ENCODE peak calls at places on chromosomes 2 and 18, in five cellular contexts. H is colonic mucosa, Q is OCI-LY7, P is aorta, X is right atrium auricular region. F is an unnamed sample.

GRCh38 chr2:166384774-166385173 is 9.0 kb upstream of the SCN9A start:
- DNase-seq in H (no peak), Q (peak; percentile 34), P (no peak), X (no peak), F (no peak)

GRCh38 chr18:27198036-27198435 is 12.9 kb upstream of the CHST9 start:
- DNase-seq in H (no peak), Q (no peak), P (no peak), X (no peak), F (no peak)

GRCh38 chr2:226159875-226160479 is 639.6 kb downstream of the IRS1 start:
- DNase-seq in H (no peak), Q (no peak), P (no peak), X (no peak), F (no peak)

GRCh38 chr2:211407076-211407475 is 850.7 kb downstream of the CPS1 start:
- DNase-seq in H (no peak), Q (no peak), P (no peak), X (no peak), F (no peak)

GRCh38 chr2:112486895-112487294 is 4.9 kb downstream of the TTL start:
- DNase-seq in H (no peak), Q (no peak), P (no peak), X (no peak), F (no peak)

GRCh38 chr2:17262854-17263253 is 255.4 kb downstream of the RAD51AP2 start:
- DNase-seq in H (no peak), Q (no peak), P (no peak), X (no peak), F (no peak)

GRCh38 chr2:17879137-17879912 is 858 bp downstream of the KCNS3 start:
- DNase-seq in H (peak; percentile 92), Q (no peak), P (peak; percentile 78), X (peak; percentile 68), F (peak; percentile 71)

GRCh38 chr2:181234429-181235410 is 222.5 kb upstream of the ITGA4 start:
- DNase-seq in H (no peak), Q (no peak), P (no peak), X (no peak), F (no peak)

GRCh38 chr2:74010087-74010541 is 25.4 kb downstream of the TET3 start:
- DNase-seq in H (no peak), Q (no peak), P (no peak), X (no peak), F (peak; percentile 53)

GRCh38 chr2:36556847-36557246 is 41.1 kb downstream of the FEZ2 start:
- DNase-seq in H (no peak), Q (no peak), P (no peak), X (no peak), F (no peak)

GRCh38 chr2:241226723-241227634 is 38.5 kb downstream of the ANO7 start:
- DNase-seq in H (no peak), Q (no peak), P (peak; percentile 32), X (no peak), F (no peak)

GRCh38 chr2:236685979-236686520 is 116.4 kb downstream of the ACKR3 start:
- DNase-seq in H (no peak), Q (no peak), P (no peak), X (no peak), F (no peak)

GRCh38 chr2:189613650-189614420 is 33.2 kb upstream of the SLC40A1 start:
- DNase-seq in H (no peak), Q (no peak), P (peak; percentile 53), X (no peak), F (no peak)

GRCh38 chr2:119366161-119366648 is 429 bp downstream of the C2orf76 start:
- DNase-seq in H (peak; percentile 51), Q (peak; percentile 45), P (no peak), X (no peak), F (peak; percentile 76)

GRCh38 chr18:24736686-24737085 is 276.2 kb downstream of the HRH4 start:
- DNase-seq in H (no peak), Q (no peak), P (no peak), X (no peak), F (no peak)

GRCh38 chr2:233059547-233059796 is 670 bp upstream of the INPP5D start:
- DNase-seq in H (no peak), Q (peak; percentile 59), P (no peak), X (no peak), F (no peak)

GRCh38 chr2:30400151-30400954 is 46.7 kb upstream of the LCLAT1 start:
- DNase-seq in H (no peak), Q (no peak), P (no peak), X (no peak), F (no peak)

GRCh38 chr2:32012872-32013271 is 2.1 kb upstream of the MEMO1 start:
- DNase-seq in H (no peak), Q (no peak), P (no peak), X (no peak), F (no peak)

GRCh38 chr18:76824136-76824676 is 1.8 kb downstream of the ZNF236 start:
- DNase-seq in H (no peak), Q (peak; percentile 44), P (no peak), X (peak; percentile 53), F (no peak)

GRCh38 chr2:211085056-211085680 is 528.8 kb downstream of the CPS1 start:
- DNase-seq in H (peak; percentile 21), Q (peak; percentile 40), P (no peak), X (no peak), F (no peak)

GRCh38 chr18:70705831-70706416 is 417.1 kb downstream of the SOCS6 start:
- DNase-seq in H (no peak), Q (no peak), P (no peak), X (no peak), F (no peak)